ENCODE peak calls at places on chromosomes 3 and 15, in nine cellular contexts. W, T, B, F, V, X, S, E and Q are unnamed samples.
A peak's percentile ranks its signal among the peaks of the same experiment; 100 is the strongest.

GRCh38 chr3:150235799-150236198 is 172.3 kb upstream of the TSC22D2 start:
- DNase-seq in V (no peak), S (no peak), E (no peak), T (no peak), W (no peak), F (no peak), X (no peak), B (peak; percentile 29), Q (no peak)

GRCh38 chr3:72397586-72397985 is 450.7 kb downstream of the SHQ1 start:
- DNase-seq in B (no peak), V (peak; percentile 61), T (no peak), S (no peak), X (no peak), W (no peak), F (no peak), E (no peak), Q (no peak)

GRCh38 chr3:106067711-106068110 is 198.9 kb upstream of the CBLB start:
- DNase-seq in W (no peak), E (no peak), X (no peak), V (no peak), S (no peak), F (no peak), B (no peak), T (no peak), Q (no peak)

GRCh38 chr3:22720596-22720995 is 482.5 kb upstream of the UBE2E2 start:
- DNase-seq in S (no peak), F (no peak), B (no peak), W (no peak), E (no peak), T (no peak), X (no peak), V (no peak), Q (no peak)

GRCh38 chr15:99845009-99845408 is 111.8 kb upstream of the LYSMD4 start:
- DNase-seq in V (no peak), X (no peak), B (no peak), E (no peak), T (no peak), W (no peak), S (no peak), F (no peak), Q (no peak)

GRCh38 chr3:117439812-117440211 is 730.2 kb downstream of the TUSC7 start:
- DNase-seq in V (peak; percentile 76), X (no peak), S (peak; percentile 1), E (peak; percentile 13), T (no peak), B (no peak), W (no peak), F (no peak), Q (peak; percentile 43)

GRCh38 chr15:58731756-58732535 is 17.6 kb downstream of the ADAM10 start:
- DNase-seq in F (no peak), W (peak; percentile 72), X (no peak), T (peak; percentile 21), B (no peak), S (no peak), V (no peak), E (no peak), Q (no peak)

GRCh38 chr15:55008397-55008796 is 188.3 kb downstream of the RSL24D1 start:
- DNase-seq in E (no peak), B (no peak), T (no peak), V (no peak), F (no peak), W (no peak), X (no peak), S (no peak), Q (no peak)

GRCh38 chr3:170953229-170953628 is 44.8 kb upstream of the EIF5A2 start:
- DNase-seq in T (no peak), X (no peak), E (no peak), F (no peak), B (no peak), S (no peak), W (no peak), V (no peak), Q (no peak)

GRCh38 chr3:110894574-110894973 is 177.0 kb upstream of the NECTIN3 start:
- DNase-seq in E (no peak), B (no peak), X (no peak), F (no peak), S (no peak), T (no peak), W (no peak), V (no peak), Q (no peak)

GRCh38 chr3:171760475-171760874 is 49.8 kb downstream of the PLD1 start:
- DNase-seq in E (no peak), S (no peak), F (no peak), V (no peak), T (no peak), X (no peak), B (no peak), W (no peak), Q (no peak)

GRCh38 chr15:30958219-30958618 is 33.2 kb downstream of the MTMR10 start:
- DNase-seq in F (no peak), E (no peak), V (no peak), W (no peak), B (no peak), S (no peak), T (no peak), X (no peak), Q (no peak)

GRCh38 chr15:94576889-94577533 is 345.6 kb downstream of the MCTP2 start:
- DNase-seq in S (peak; percentile 31), X (peak; percentile 31), W (peak; percentile 26), T (peak; percentile 28), F (peak; percentile 33), V (peak; percentile 84), B (no peak), E (peak; percentile 20), Q (peak; percentile 42)

GRCh38 chr3:197533396-197534347 is 22.1 kb downstream of the BDH1 start:
- DNase-seq in W (no peak), B (no peak), E (no peak), T (no peak), F (no peak), S (no peak), X (no peak), V (no peak), Q (no peak)

GRCh38 chr3:128499724-128500275 is 6.8 kb upstream of the GATA2 start:
- DNase-seq in T (no peak), B (peak; percentile 69), F (no peak), W (no peak), V (no peak), X (no peak), E (no peak), S (no peak), Q (no peak)

GRCh38 chr3:99410789-99411311 is 227.5 kb upstream of the COL8A1 start:
- DNase-seq in V (no peak), T (peak; percentile 93), S (no peak), E (no peak), W (no peak), F (no peak), X (no peak), B (no peak), Q (no peak)

GRCh38 chr15:28947241-28947674 is 61.5 kb downstream of the APBA2 start:
- DNase-seq in E (no peak), F (no peak), S (no peak), V (no peak), W (no peak), T (no peak), B (no peak), X (no peak), Q (no peak)

GRCh38 chr3:69699183-69699582 is 40.1 kb upstream of the MITF start:
- DNase-seq in B (no peak), V (no peak), T (no peak), X (no peak), W (no peak), S (no peak), F (no peak), E (no peak), Q (no peak)

GRCh38 chr15:75720787-75721461 is 8.3 kb upstream of the CSPG4 start:
- DNase-seq in X (peak; percentile 87), W (peak; percentile 82), T (peak; percentile 39), S (no peak), B (no peak), E (peak; percentile 50), V (peak; percentile 79), F (no peak), Q (peak; percentile 57)
- TF ChIP-seq CTCF in X (peak; percentile 33), W (peak; percentile 76), T (no peak), S (peak; percentile 71), B (no peak), E (peak; percentile 69), V (peak; percentile 50), F (peak; percentile 62), Q (peak; percentile 52)

DNA sequence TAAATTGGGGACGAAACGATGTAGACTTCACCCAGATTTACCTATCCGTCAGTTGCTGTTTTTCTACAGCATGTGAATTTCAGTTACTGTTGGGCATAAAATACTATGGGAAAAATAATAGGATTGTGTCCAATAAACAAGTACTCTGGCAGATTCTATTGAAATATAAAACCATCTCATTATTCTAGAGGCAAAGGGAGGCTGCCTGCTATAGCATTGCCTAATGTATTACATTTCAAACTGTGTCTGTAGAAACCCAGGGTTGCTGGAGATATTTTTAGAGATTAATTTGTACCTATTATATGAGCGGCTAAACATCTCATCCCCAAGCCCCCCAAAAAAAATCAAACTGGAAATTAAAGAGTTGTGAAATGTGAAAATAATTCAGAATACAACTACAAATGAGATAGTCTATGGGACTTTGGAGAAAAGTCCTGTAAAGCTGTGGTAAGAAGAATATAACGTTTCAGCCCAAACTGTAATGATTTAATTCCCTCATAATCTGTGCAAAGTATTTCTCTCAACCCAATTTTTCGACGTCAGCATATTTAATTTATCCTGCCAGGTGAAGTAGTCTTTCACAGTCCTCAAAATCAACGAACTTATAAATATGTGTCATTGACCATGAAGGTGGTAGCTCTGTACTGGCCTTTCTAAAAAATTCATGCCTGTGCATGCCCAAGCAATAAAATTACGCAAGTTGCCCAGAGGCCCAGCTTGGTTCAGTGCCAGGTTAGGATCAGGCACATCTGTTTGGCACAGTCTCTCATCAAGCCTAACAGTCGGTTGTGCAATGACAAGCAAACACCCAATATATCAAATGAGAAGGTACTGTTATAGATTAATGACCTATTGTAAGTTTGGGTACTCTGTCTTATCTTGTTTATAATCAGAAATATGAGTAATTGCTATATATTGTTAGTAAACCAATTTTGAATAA is 159.3 kb upstream of the IL12A start:
- DNase-seq in S (no peak), X (no peak), W (peak; percentile 65), T (peak; percentile 85), F (no peak), E (peak; percentile 20), V (no peak), B (no peak), Q (peak; percentile 58)
- TF ChIP-seq POLR2AphosphoS5 in S (no peak), X (no peak), W (peak; percentile 61), T (peak; percentile 26), F (no peak), E (no peak), V (no peak), B (no peak), Q (peak; percentile 43)

DNA sequence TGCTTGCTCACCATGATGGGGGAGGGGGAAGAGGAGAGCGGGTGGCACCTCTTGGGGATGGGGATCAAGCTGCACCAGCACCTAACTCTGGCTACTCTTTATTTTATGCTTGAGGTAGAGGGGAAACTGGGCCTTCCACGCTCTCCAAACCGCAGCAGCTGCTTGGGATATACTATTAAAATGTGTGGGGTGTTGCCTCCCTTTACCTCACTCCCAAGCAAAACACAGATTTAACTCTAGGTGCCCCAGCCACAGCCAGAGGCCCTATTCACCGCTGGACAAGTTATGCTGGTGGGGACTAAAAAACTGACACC is 5.1 kb upstream of the FOXB1 start:
- DNase-seq in E (no peak), F (no peak), S (no peak), W (no peak), B (no peak), V (peak; percentile 89), T (no peak), X (no peak), Q (no peak)
- H3K27me3 ChIP-seq in E (peaks cover 21% of the 10 kb centered on the region), F (peaks cover 74% of the 10 kb centered on the region), S (peaks cover 68% of the 10 kb centered on the region), W (peaks cover 30% of the 10 kb centered on the region), B (peaks cover 28% of the 10 kb centered on the region), V (peaks cover 53% of the 10 kb centered on the region), T (peaks cover 99% of the 10 kb centered on the region), X (peaks cover 41% of the 10 kb centered on the region), Q (peaks cover 94% of the 10 kb centered on the region)

GRCh38 chr3:138875096-138875753 is 40.5 kb upstream of the PIK3CB start:
- DNase-seq in W (no peak), T (no peak), X (no peak), F (no peak), B (no peak), E (no peak), S (no peak), V (no peak), Q (no peak)
- TF ChIP-seq CTCF in W (no peak), T (no peak), X (no peak), F (no peak), B (no peak), E (no peak), S (no peak), V (no peak), Q (no peak)